ENCODE peak calls at places on chromosomes 6 and 20, in five cellular contexts. R, G, N, P and B are unnamed samples.

GRCh38 chr6:74320076-74320475 is 624.1 kb downstream of the CD109 start:
- DNase-seq in R (no peak), G (no peak), N (no peak), P (no peak), B (no peak)

GRCh38 chr6:3706547-3707467 is 44.7 kb downstream of the PXDC1 start:
- DNase-seq in R (no peak), G (no peak), N (no peak), P (no peak), B (no peak)

GRCh38 chr6:101393291-101394251 is at the start of gene GRIK2:
- DNase-seq in R (no peak), G (peak; percentile 29), N (peak; percentile 73), P (peak; percentile 75), B (peak; percentile 89)

GRCh38 chr20:46967647-46968046 is 73.0 kb downstream of the EYA2 start:
- DNase-seq in R (no peak), G (no peak), N (no peak), P (no peak), B (no peak)

GRCh38 chr6:143614270-143614669 is 63.5 kb upstream of the PHACTR2 start:
- DNase-seq in R (no peak), G (no peak), N (no peak), P (no peak), B (no peak)

GRCh38 chr6:36980876-36981619 is 4.9 kb downstream of the MTCH1 start:
- DNase-seq in R (no peak), G (no peak), N (peak; percentile 52), P (no peak), B (no peak)

GRCh38 chr6:18211338-18211737 is 53.0 kb downstream of the DEK start:
- DNase-seq in R (no peak), G (no peak), N (no peak), P (no peak), B (no peak)

GRCh38 chr6:25726122-25726911 is 28.2 kb upstream of the SLC17A4 start:
- DNase-seq in R (no peak), G (no peak), N (no peak), P (no peak), B (no peak)

GRCh38 chr6:2363211-2363610 is 117.8 kb upstream of the GMDS start:
- DNase-seq in R (no peak), G (no peak), N (no peak), P (no peak), B (no peak)

GRCh38 chr6:19153270-19153980 is 683.7 kb upstream of the ID4 start:
- DNase-seq in R (no peak), G (no peak), N (no peak), P (no peak), B (peak; percentile 75)

GRCh38 chr6:56593801-56594318 is 48.8 kb downstream of the DST start:
- DNase-seq in R (peak; percentile 71), G (no peak), N (no peak), P (no peak), B (no peak)